ENCODE peak calls at places on chromosomes 3 and 15, in nine cellular contexts. Q is left cardiac atrium; K is activated CD4-positive, alpha-beta T cell treated with anti-CD3 and anti-CD28 coated beads, Interleukin-2, amount 50 U/mL, for 1 hour; O is left ventricle myocardium superior; A is stimulated activated CD8-positive, alpha-beta memory T cell treated with anti-CD3 and anti-CD28 coated beads, Interleukin-15, amount 100 ng/mL, for 4 hours; N is stimulated activated CD4-positive, alpha-beta T cell treated with anti-CD3 and anti-CD28 coated beads, TNF-alpha, amount 100 ng/mL, for 4 hours; S is endodermal cell; E is neural crest cell; P is activated CD8-positive, alpha-beta memory T cell treated with anti-CD3 and anti-CD28 coated beads for 24 hours. V is an unnamed sample.

GRCh38 chr3:146065573-146066006 is 95.4 kb downstream of the PLOD2 start:
- DNase-seq in Q (no peak), K (no peak), O (no peak), A (no peak), N (no peak), S (no peak), E (peak), P (no peak), V (no peak)

GRCh38 chr15:34837246-34838016 is 42.1 kb upstream of the ACTC1 start:
- DNase-seq in Q (no peak), K (no peak), O (no peak), A (no peak), N (no peak), S (no peak), E (no peak), P (no peak), V (no peak)

GRCh38 chr3:190194506-190194905 is 73.8 kb upstream of the P3H2 start:
- DNase-seq in Q (no peak), K (no peak), O (no peak), A (no peak), N (no peak), S (no peak), E (no peak), P (no peak), V (no peak)

GRCh38 chr3:71695000-71695482 is 30.2 kb downstream of the EIF4E3 start:
- DNase-seq in Q (no peak), K (no peak), O (no peak), A (no peak), N (no peak), S (no peak), E (no peak), P (no peak), V (no peak)

GRCh38 chr15:68317281-68318007 is 39.9 kb downstream of the FEM1B start:
- DNase-seq in Q (no peak), K (no peak), O (no peak), A (no peak), N (no peak), S (peak), E (no peak), P (peak), V (no peak)

GRCh38 chr3:25442486-25442885 is 14.4 kb downstream of the RARB start:
- DNase-seq in Q (no peak), K (no peak), O (no peak), A (no peak), N (no peak), S (no peak), E (no peak), P (no peak), V (no peak)

GRCh38 chr3:184339016-184339415 is 1.6 kb downstream of the FAM131A start:
- DNase-seq in Q (no peak), K (no peak), O (no peak), A (no peak), N (no peak), S (no peak), E (no peak), P (no peak), V (no peak)

GRCh38 chr15:33150516-33150915 is 44.0 kb downstream of the FMN1 start:
- DNase-seq in Q (no peak), K (no peak), O (no peak), A (no peak), N (no peak), S (no peak), E (no peak), P (no peak), V (no peak)

GRCh38 chr3:179973931-179974361 is 62.8 kb downstream of the PEX5L start:
- DNase-seq in Q (no peak), K (no peak), O (no peak), A (no peak), N (no peak), S (peak), E (no peak), P (no peak), V (no peak)

GRCh38 chr3:127252446-127252845 is 35.4 kb downstream of the PRR20G start:
- DNase-seq in Q (no peak), K (no peak), O (no peak), A (no peak), N (no peak), S (no peak), E (no peak), P (no peak), V (no peak)

GRCh38 chr3:192935441-192935840 is 17.8 kb upstream of the MB21D2 start:
- DNase-seq in Q (no peak), K (no peak), O (no peak), A (no peak), N (no peak), S (no peak), E (no peak), P (no peak), V (no peak)

GRCh38 chr15:80492874-80493273 is 88.7 kb downstream of the ARNT2 start:
- DNase-seq in Q (no peak), K (no peak), O (no peak), A (no peak), N (no peak), S (no peak), E (no peak), P (no peak), V (no peak)

GRCh38 chr3:34886443-34886842 is 752.9 kb upstream of the ARPP21 start:
- DNase-seq in Q (no peak), K (no peak), O (no peak), A (no peak), N (no peak), S (no peak), E (no peak), P (no peak), V (no peak)

GRCh38 chr15:79459666-79460065 is 27.5 kb downstream of the MINAR1 start:
- DNase-seq in Q (no peak), K (no peak), O (no peak), A (no peak), N (no peak), S (no peak), E (no peak), P (no peak), V (no peak)

GRCh38 chr15:59376735-59377134 is 4.1 kb upstream of the MYO1E start:
- DNase-seq in Q (no peak), K (no peak), O (no peak), A (no peak), N (no peak), S (no peak), E (no peak), P (no peak), V (no peak)

GRCh38 chr3:123759311-123759710 is 124.8 kb downstream of the MYLK start:
- DNase-seq in Q (no peak), K (no peak), O (no peak), A (no peak), N (no peak), S (no peak), E (no peak), P (no peak), V (no peak)

GRCh38 chr3:101102678-101103296 is 109.6 kb upstream of the ABI3BP start:
- DNase-seq in Q (no peak), K (no peak), O (no peak), A (no peak), N (no peak), S (no peak), E (no peak), P (no peak), V (no peak)